ENCODE peak calls at places on chromosomes 3 and 15, in five cellular contexts. One of them, this sample, is unnamed.
A peak's percentile ranks its signal among the peaks of the same experiment; 100 is the strongest.

GRCh38 chr15:63052961-63053698 is 10.6 kb downstream of the TPM1 start:
- DNase-seq in mesendoderm: peak; percentile 97
- DNase-seq in H9: no peak
- DNase-seq in IMR-90: no peak
- DNase-seq in H1: no peak
- DNase-seq in this sample: peak; percentile 63

GRCh38 chr3:15923640-15924405 is 126.0 kb upstream of the ANKRD28 start:
- DNase-seq in mesendoderm: no peak
- DNase-seq in H9: no peak
- DNase-seq in IMR-90: peak; percentile 7
- DNase-seq in H1: no peak
- DNase-seq in this sample: no peak

GRCh38 chr15:49844390-49844789 is 223.5 kb downstream of the DTWD1 start:
- DNase-seq in mesendoderm: no peak
- DNase-seq in H9: no peak
- DNase-seq in IMR-90: no peak
- DNase-seq in H1: no peak
- DNase-seq in this sample: peak; percentile 28

GRCh38 chr15:89781891-89782618 is 5.9 kb downstream of the MESP2 start:
- DNase-seq in mesendoderm: peak; percentile 88
- DNase-seq in H9: peak; percentile 41
- DNase-seq in IMR-90: peak; percentile 57
- DNase-seq in H1: no peak
- DNase-seq in this sample: peak; percentile 99

GRCh38 chr3:137204409-137204808 is 246.6 kb downstream of the IL20RB start:
- DNase-seq in mesendoderm: no peak
- DNase-seq in H9: no peak
- DNase-seq in IMR-90: no peak
- DNase-seq in H1: no peak
- DNase-seq in this sample: no peak

GRCh38 chr15:75347222-75348033 is 589 bp downstream of the NEIL1 start:
- DNase-seq in mesendoderm: peak; percentile 36
- DNase-seq in H9: peak; percentile 65
- DNase-seq in IMR-90: no peak
- DNase-seq in H1: no peak
- DNase-seq in this sample: no peak

GRCh38 chr3:192091831-192092230 is 630.9 kb downstream of the PYDC2 start:
- DNase-seq in mesendoderm: no peak
- DNase-seq in H9: no peak
- DNase-seq in IMR-90: peak; percentile 1
- DNase-seq in H1: no peak
- DNase-seq in this sample: peak; percentile 25

GRCh38 chr3:53230789-53231188 is 25.0 kb downstream of the TKT start:
- DNase-seq in mesendoderm: no peak
- DNase-seq in H9: peak; percentile 19
- DNase-seq in IMR-90: no peak
- DNase-seq in H1: no peak
- DNase-seq in this sample: no peak

GRCh38 chr15:88423331-88423730 is 43.9 kb downstream of the MRPL46 start:
- DNase-seq in mesendoderm: no peak
- DNase-seq in H9: no peak
- DNase-seq in IMR-90: no peak
- DNase-seq in H1: no peak
- DNase-seq in this sample: no peak

GRCh38 chr15:93158104-93158503 is 69.1 kb upstream of the RGMA start:
- DNase-seq in mesendoderm: no peak
- DNase-seq in H9: no peak
- DNase-seq in IMR-90: no peak
- DNase-seq in H1: no peak
- DNase-seq in this sample: peak; percentile 79

GRCh38 chr3:184336484-184337230 is 743 bp upstream of the FAM131A start:
- DNase-seq in mesendoderm: peak; percentile 89
- DNase-seq in H9: no peak
- DNase-seq in IMR-90: peak; percentile 65
- DNase-seq in H1: no peak
- DNase-seq in this sample: no peak

GRCh38 chr3:126930936-126931600 is 51.8 kb upstream of the PLXNA1 start:
- DNase-seq in mesendoderm: no peak
- DNase-seq in H9: no peak
- DNase-seq in IMR-90: no peak
- DNase-seq in H1: no peak
- DNase-seq in this sample: no peak

GRCh38 chr3:126934991-126935390 is 47.9 kb upstream of the PLXNA1 start:
- DNase-seq in mesendoderm: no peak
- DNase-seq in H9: no peak
- DNase-seq in IMR-90: no peak
- DNase-seq in H1: no peak
- DNase-seq in this sample: no peak

GRCh38 chr3:126934149-126934548 is 48.8 kb upstream of the PLXNA1 start:
- DNase-seq in mesendoderm: peak; percentile 96
- DNase-seq in H9: no peak
- DNase-seq in IMR-90: peak; percentile 69
- DNase-seq in H1: no peak
- DNase-seq in this sample: peak; percentile 69

GRCh38 chr3:126931806-126932187 is 51.1 kb upstream of the PLXNA1 start:
- DNase-seq in mesendoderm: no peak
- DNase-seq in H9: no peak
- DNase-seq in IMR-90: no peak
- DNase-seq in H1: no peak
- DNase-seq in this sample: no peak

DNA sequence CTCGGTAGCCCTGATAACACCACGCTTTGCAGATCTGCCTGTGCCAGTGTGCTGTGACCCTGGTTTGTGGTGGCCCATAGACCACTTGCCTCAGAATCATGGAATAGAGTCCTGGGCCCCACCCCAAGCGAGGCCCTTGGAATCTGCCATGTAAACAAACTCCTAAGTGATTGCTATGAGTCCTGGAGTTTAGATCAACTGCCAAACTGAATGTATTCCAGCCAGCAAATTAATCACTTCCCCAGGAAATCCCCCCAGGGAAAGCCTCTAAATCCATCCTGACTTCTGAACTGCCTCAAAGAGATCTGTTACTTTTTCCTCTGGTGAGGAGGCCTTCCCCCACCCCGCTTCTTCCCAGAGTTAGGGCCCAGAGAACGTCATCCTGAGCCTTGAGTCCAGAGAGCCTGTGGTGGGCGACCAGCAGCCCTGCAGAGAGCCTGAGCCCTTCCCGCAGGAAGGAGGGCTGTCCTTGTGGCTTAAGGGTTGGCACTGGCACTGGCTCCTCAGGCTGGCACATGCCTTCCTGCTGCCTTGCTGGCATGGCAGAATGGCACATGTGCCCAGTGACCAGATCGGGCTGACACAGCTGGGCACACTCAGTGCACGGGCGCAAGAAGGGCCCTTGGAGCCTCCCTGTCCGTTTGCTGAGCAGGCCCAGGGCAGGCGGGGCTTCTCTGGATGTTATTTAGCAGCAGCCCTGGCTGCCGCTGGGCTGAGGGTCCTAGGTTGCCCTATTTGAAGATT is 50.6 kb upstream of the PLXNA1 start:
- DNase-seq in mesendoderm: no peak
- DNase-seq in H9: no peak
- DNase-seq in IMR-90: peak; percentile 75
- DNase-seq in H1: no peak
- DNase-seq in this sample: no peak
- H2BK120ac ChIP-seq in mesendoderm: no peak overlapping the region
- H2BK120ac ChIP-seq in H9: no peak overlapping the region
- H2BK120ac ChIP-seq in IMR-90: peak overlapping the region; percentile 95
- H2BK120ac ChIP-seq in H1: no peak overlapping the region
- H2BK120ac ChIP-seq in this sample: no peak overlapping the region

GRCh38 chr3:50542177-50543034 is 25.1 kb downstream of the C3orf18 start:
- DNase-seq in mesendoderm: peak; percentile 80
- DNase-seq in H9: peak; percentile 78
- DNase-seq in IMR-90: peak; percentile 52
- DNase-seq in H1: peak; percentile 50
- DNase-seq in this sample: peak; percentile 59

GRCh38 chr3:50537421-50538129 is 30.0 kb downstream of the C3orf18 start:
- DNase-seq in mesendoderm: no peak
- DNase-seq in H9: no peak
- DNase-seq in IMR-90: no peak
- DNase-seq in H1: no peak
- DNase-seq in this sample: no peak

GRCh38 chr3:50539356-50539838 is 28.1 kb downstream of the C3orf18 start:
- DNase-seq in mesendoderm: no peak
- DNase-seq in H9: peak; percentile 50
- DNase-seq in IMR-90: no peak
- DNase-seq in H1: no peak
- DNase-seq in this sample: no peak

GRCh38 chr3:50536471-50537180 is 30.9 kb downstream of the C3orf18 start:
- DNase-seq in mesendoderm: no peak
- DNase-seq in H9: no peak
- DNase-seq in IMR-90: peak; percentile 29
- DNase-seq in H1: no peak
- DNase-seq in this sample: no peak

DNA sequence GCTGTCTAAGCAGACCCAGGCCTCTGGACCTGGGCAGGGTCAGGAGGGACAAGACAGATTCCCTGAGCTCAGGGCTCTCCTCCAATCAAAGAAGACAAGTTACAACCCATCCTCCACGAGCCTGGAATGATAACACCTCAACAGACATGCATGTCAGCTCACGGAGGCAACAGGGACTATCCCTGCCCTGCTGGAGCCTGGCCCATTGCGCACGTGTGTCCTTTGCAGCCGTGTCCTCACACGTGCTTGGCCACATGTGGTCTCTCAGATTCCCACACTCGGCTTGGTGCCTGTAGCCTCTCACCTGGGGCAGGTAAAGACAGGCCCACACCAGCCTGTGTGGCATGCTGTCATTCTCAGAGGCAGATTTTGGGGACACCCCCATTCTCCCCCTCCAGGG is 27.7 kb downstream of the C3orf18 start:
- DNase-seq in mesendoderm: no peak
- DNase-seq in H9: no peak
- DNase-seq in IMR-90: no peak
- DNase-seq in H1: no peak
- DNase-seq in this sample: no peak
- H2BK5ac ChIP-seq in mesendoderm: peak overlapping the region; percentile 76
- H2BK5ac ChIP-seq in H9: no peak overlapping the region
- H2BK5ac ChIP-seq in IMR-90: no peak overlapping the region
- H2BK5ac ChIP-seq in H1: peak overlapping the region; percentile 87
- H2BK5ac ChIP-seq in this sample: no peak overlapping the region

GRCh38 chr3:33114622-33115023 is 809 bp downstream of the CRTAP start:
- DNase-seq in mesendoderm: no peak
- DNase-seq in H9: no peak
- DNase-seq in IMR-90: no peak
- DNase-seq in H1: no peak
- DNase-seq in this sample: no peak

GRCh38 chr3:33115024-33115768 is 1.4 kb downstream of the CRTAP start:
- DNase-seq in mesendoderm: peak; percentile 51
- DNase-seq in H9: no peak
- DNase-seq in IMR-90: peak; percentile 84
- DNase-seq in H1: no peak
- DNase-seq in this sample: peak; percentile 35

GRCh38 chr3:33117461-33117860 is 3.6 kb downstream of the CRTAP start:
- DNase-seq in mesendoderm: no peak
- DNase-seq in H9: no peak
- DNase-seq in IMR-90: no peak
- DNase-seq in H1: no peak
- DNase-seq in this sample: no peak

GRCh38 chr3:33111581-33111980 is 2.2 kb upstream of the CRTAP start:
- DNase-seq in mesendoderm: no peak
- DNase-seq in H9: no peak
- DNase-seq in IMR-90: no peak
- DNase-seq in H1: no peak
- DNase-seq in this sample: no peak

DNA sequence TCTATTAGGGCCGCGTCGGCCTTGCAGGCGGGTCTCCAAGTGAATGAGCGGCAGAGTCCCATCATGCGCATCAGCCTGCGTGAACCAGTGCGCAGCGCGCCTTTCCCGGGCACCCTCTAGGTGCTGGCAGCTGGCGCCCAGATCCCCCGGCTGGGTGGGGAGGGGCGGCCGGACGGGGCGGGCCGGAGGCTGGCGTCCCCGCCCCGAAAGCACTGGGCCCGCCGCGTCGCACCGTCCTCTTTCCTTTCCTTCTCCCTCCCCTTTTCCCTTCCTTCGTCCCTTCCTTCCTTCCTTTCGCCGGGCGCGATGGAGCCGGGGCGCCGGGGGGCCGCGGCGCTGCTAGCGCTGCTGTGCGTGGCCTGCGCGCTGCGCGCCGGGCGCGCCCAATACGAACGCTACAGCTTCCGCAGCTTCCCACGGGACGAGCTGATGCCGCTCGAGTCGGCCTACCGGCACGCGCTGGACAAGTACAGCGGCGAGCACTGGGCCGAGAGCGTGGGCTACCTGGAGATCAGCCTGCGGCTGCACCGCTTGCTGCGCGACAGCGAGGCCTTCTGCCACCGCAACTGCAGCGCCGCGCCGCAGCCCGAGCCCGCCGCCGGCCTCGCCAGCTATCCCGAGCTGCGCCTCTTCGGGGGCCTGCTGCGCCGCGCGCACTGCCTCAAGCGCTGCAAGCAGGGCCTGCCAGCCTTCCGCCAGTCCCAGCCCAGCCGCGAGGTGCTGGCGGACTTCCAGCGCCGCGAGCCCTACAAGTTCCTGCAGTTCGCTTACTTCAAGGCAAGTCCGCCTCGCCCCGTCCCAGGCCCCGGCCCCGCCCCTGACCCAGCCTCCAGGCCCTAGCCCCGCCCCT is at the start of gene CRTAP:
- DNase-seq in mesendoderm: peak; percentile 97
- DNase-seq in H9: peak; percentile 95
- DNase-seq in IMR-90: peak; percentile 94
- DNase-seq in H1: peak; percentile 82
- DNase-seq in this sample: peak; percentile 84
- H2BK120ac ChIP-seq in mesendoderm: no peak within 1 kb of the TSS
- H2BK120ac ChIP-seq in H9: no peak within 1 kb of the TSS
- H2BK120ac ChIP-seq in IMR-90: no peak within 1 kb of the TSS
- H2BK120ac ChIP-seq in H1: no peak within 1 kb of the TSS
- H2BK120ac ChIP-seq in this sample: peak within 1 kb of the TSS; percentile 44

GRCh38 chr3:124439586-124439985 is 290.7 kb upstream of the UMPS start:
- DNase-seq in mesendoderm: no peak
- DNase-seq in H9: no peak
- DNase-seq in IMR-90: no peak
- DNase-seq in H1: no peak
- DNase-seq in this sample: no peak
- H2BK5ac ChIP-seq in mesendoderm: no peak overlapping the region
- H2BK5ac ChIP-seq in H9: no peak overlapping the region
- H2BK5ac ChIP-seq in IMR-90: no peak overlapping the region
- H2BK5ac ChIP-seq in H1: no peak overlapping the region
- H2BK5ac ChIP-seq in this sample: no peak overlapping the region

GRCh38 chr3:49021213-49021812 is 608 bp upstream of the NDUFAF3 start:
- DNase-seq in mesendoderm: peak; percentile 98
- DNase-seq in H9: peak; percentile 98
- DNase-seq in IMR-90: peak; percentile 95
- DNase-seq in H1: peak; percentile 94
- DNase-seq in this sample: peak; percentile 98
- H2BK120ac ChIP-seq in mesendoderm: no peak overlapping the region
- H2BK120ac ChIP-seq in H9: no peak overlapping the region
- H2BK120ac ChIP-seq in IMR-90: peak overlapping the region; percentile 9
- H2BK120ac ChIP-seq in H1: no peak overlapping the region
- H2BK120ac ChIP-seq in this sample: peak overlapping the region; percentile 75

DNA sequence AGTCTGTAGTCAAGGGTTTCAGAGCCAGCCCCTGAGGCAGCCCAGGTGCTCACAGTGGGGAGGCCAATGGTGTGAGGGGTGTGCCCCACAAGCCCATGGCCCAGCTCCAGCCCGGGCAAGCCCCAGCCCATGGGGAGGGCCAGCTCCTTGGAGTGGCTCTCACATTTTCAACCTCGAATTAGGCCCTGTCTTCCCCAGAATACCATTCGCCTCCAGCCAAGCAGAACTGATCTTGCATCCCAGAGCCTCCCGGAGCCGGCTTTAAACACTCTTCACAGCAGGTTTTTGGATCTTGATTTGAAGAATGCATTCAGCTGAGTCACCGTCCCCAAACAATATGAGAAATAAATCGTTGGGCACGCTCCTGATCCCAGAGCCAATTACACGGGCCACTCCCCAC is 23.7 kb downstream of the TPRA1 start:
- DNase-seq in mesendoderm: no peak
- DNase-seq in H9: no peak
- DNase-seq in IMR-90: no peak
- DNase-seq in H1: no peak
- DNase-seq in this sample: no peak
- H2BK5ac ChIP-seq in mesendoderm: no peak overlapping the region
- H2BK5ac ChIP-seq in H9: no peak overlapping the region
- H2BK5ac ChIP-seq in IMR-90: no peak overlapping the region
- H2BK5ac ChIP-seq in H1: no peak overlapping the region
- H2BK5ac ChIP-seq in this sample: no peak overlapping the region